ENCODE peak calls at places on chromosomes 12 and 14, in four cellular contexts. T, V, Q and J are unnamed samples.

GRCh38 chr12:87439990-87440827 is 589.0 kb downstream of the C12orf50 start:
- DNase-seq in T (no peak), V (peak; percentile 94), Q (no peak), J (no peak)

GRCh38 chr12:132460571-132460970 is 29.4 kb upstream of the FBRSL1 start:
- DNase-seq in T (no peak), V (peak; percentile 5), Q (no peak), J (no peak)

GRCh38 chr14:104659764-104660523 is 29.5 kb upstream of the INF2 start:
- DNase-seq in T (peak; percentile 45), V (no peak), Q (no peak), J (no peak)

GRCh38 chr12:102760322-102760721 is 156.7 kb downstream of the PAH start:
- DNase-seq in T (no peak), V (no peak), Q (no peak), J (no peak)

GRCh38 chr12:84875241-84875640 is 37.4 kb downstream of the SLC6A15 start:
- DNase-seq in T (no peak), V (peak; percentile 40), Q (no peak), J (no peak)

GRCh38 chr12:62715086-62715786 is 219.7 kb downstream of the PPM1H start:
- DNase-seq in T (no peak), V (no peak), Q (no peak), J (no peak)

GRCh38 chr14:54594531-54594930 is 27.6 kb downstream of the SAMD4A start:
- DNase-seq in T (no peak), V (no peak), Q (no peak), J (no peak)

GRCh38 chr12:24584032-24584675 is 364.7 kb downstream of the BCAT1 start:
- DNase-seq in T (no peak), V (no peak), Q (no peak), J (no peak)

GRCh38 chr12:30700216-30700900 is 4.7 kb upstream of the IPO8 start:
- DNase-seq in T (no peak), V (no peak), Q (no peak), J (no peak)

GRCh38 chr12:124782132-124782531 is 81.5 kb downstream of the SCARB1 start:
- DNase-seq in T (no peak), V (no peak), Q (no peak), J (no peak)

GRCh38 chr12:130639759-130640158 is 76.3 kb downstream of the RIMBP2 start:
- DNase-seq in T (no peak), V (no peak), Q (no peak), J (no peak)

GRCh38 chr14:103879570-103880333 is 32.4 kb upstream of the PPP1R13B start:
- DNase-seq in T (no peak), V (no peak), Q (no peak), J (peak; percentile 66)

GRCh38 chr12:109304485-109304884 is 4.6 kb downstream of the FOXN4 start:
- DNase-seq in T (no peak), V (no peak), Q (no peak), J (no peak)

GRCh38 chr12:108214486-108214885 is 85.4 kb downstream of the WSCD2 start:
- DNase-seq in T (peak; percentile 48), V (peak; percentile 43), Q (no peak), J (no peak)

GRCh38 chr12:116818341-116818856 is 62.8 kb downstream of the HRK start:
- DNase-seq in T (peak; percentile 65), V (peak; percentile 12), Q (peak; percentile 1), J (no peak)

GRCh38 chr12:48183876-48184548 is 568 bp downstream of the CCDC184 start:
- DNase-seq in T (no peak), V (no peak), Q (no peak), J (no peak)

GRCh38 chr12:95218852-95219171 is 1.2 kb downstream of the VEZT start:
- DNase-seq in T (peak; percentile 54), V (peak; percentile 25), Q (peak; percentile 11), J (no peak)

GRCh38 chr14:99734406-99735051 is 50.4 kb downstream of the CYP46A1 start:
- DNase-seq in T (peak; percentile 83), V (no peak), Q (no peak), J (no peak)

GRCh38 chr12:52182456-52182855 is 9.4 kb downstream of the KRT80 start:
- DNase-seq in T (no peak), V (no peak), Q (no peak), J (no peak)

GRCh38 chr12:132506328-132506727 is 16.4 kb downstream of the FBRSL1 start:
- DNase-seq in T (no peak), V (no peak), Q (no peak), J (no peak)

GRCh38 chr12:39764944-39765560 is 145.4 kb upstream of the ABCD2 start:
- DNase-seq in T (peak; percentile 36), V (peak; percentile 77), Q (no peak), J (no peak)

GRCh38 chr14:99884834-99885648 is 91.8 kb downstream of the EML1 start:
- DNase-seq in T (peak; percentile 59), V (peak; percentile 86), Q (peak; percentile 1), J (no peak)

GRCh38 chr14:73712071-73712506 is 2.1 kb downstream of the PNMA1 start:
- DNase-seq in T (no peak), V (no peak), Q (no peak), J (no peak)

GRCh38 chr12:124147579-124147978 is 147.3 kb upstream of the RFLNA start:
- DNase-seq in T (no peak), V (no peak), Q (no peak), J (no peak)

GRCh38 chr14:58705066-58705465 is 67.3 kb downstream of the DACT1 start:
- DNase-seq in T (no peak), V (peak; percentile 43), Q (no peak), J (no peak)

GRCh38 chr12:80485222-80485987 is 41.4 kb downstream of the PTPRQ start:
- DNase-seq in T (peak; percentile 74), V (no peak), Q (no peak), J (no peak)

GRCh38 chr12:79058342-79058741 is 193.8 kb downstream of the SYT1 start:
- DNase-seq in T (no peak), V (peak; percentile 83), Q (no peak), J (no peak)

GRCh38 chr12:8609061-8609570 is 3.5 kb downstream of the AICDA start:
- DNase-seq in T (peak; percentile 12), V (peak; percentile 78), Q (no peak), J (no peak)

GRCh38 chr12:70379856-70380255 is 13.8 kb downstream of the KCNMB4 start:
- DNase-seq in T (no peak), V (no peak), Q (no peak), J (no peak)

GRCh38 chr12:132520421-132521199 is 30.7 kb downstream of the FBRSL1 start:
- DNase-seq in T (no peak), V (no peak), Q (no peak), J (no peak)

GRCh38 chr14:68499451-68499850 is 293.4 kb downstream of the ZFP36L1 start:
- DNase-seq in T (no peak), V (no peak), Q (no peak), J (no peak)

GRCh38 chr14:97180304-97181200 is 383.4 kb downstream of the VRK1 start:
- DNase-seq in T (no peak), V (no peak), Q (no peak), J (no peak)

GRCh38 chr12:115257791-115258190 is 573.8 kb upstream of the TBX3 start:
- DNase-seq in T (no peak), V (peak; percentile 75), Q (no peak), J (no peak)

GRCh38 chr12:29612912-29613311 is 115.4 kb upstream of the OVCH1 start:
- DNase-seq in T (no peak), V (no peak), Q (no peak), J (no peak)

GRCh38 chr12:116161588-116161987 is 115.9 kb downstream of the MED13L start:
- DNase-seq in T (no peak), V (peak; percentile 81), Q (no peak), J (no peak)

GRCh38 chr12:92107094-92107493 is 38.6 kb downstream of the BTG1 start:
- DNase-seq in T (no peak), V (no peak), Q (no peak), J (no peak)